ENCODE peak calls at places on chromosome 2, in six cellular contexts. M, D, O, L, J and W are unnamed samples.
A peak's percentile ranks its signal among the peaks of the same experiment; 100 is the strongest.

GRCh38 chr2:168632733-168633132 is 169.7 kb upstream of the NOSTRIN start:
- DNase-seq in M (peak; percentile 43), D (no peak), O (peak; percentile 84), L (no peak), J (no peak), W (no peak)

GRCh38 chr2:200590090-200590489 is 4.3 kb downstream of the AOX1 start:
- DNase-seq in M (no peak), D (peak; percentile 83), O (peak; percentile 48), L (no peak), J (peak; percentile 55), W (peak; percentile 85)

GRCh38 chr2:218369374-218369773 is 12.7 kb upstream of the SLC11A1 start:
- DNase-seq in M (no peak), D (no peak), O (peak; percentile 15), L (no peak), J (peak; percentile 45), W (no peak)

GRCh38 chr2:206443735-206444527 is 599 bp downstream of the ADAM23 start:
- DNase-seq in M (peak; percentile 85), D (no peak), O (peak; percentile 25), L (peak; percentile 32), J (no peak), W (no peak)

GRCh38 chr2:242053921-242054320 is 184.4 kb downstream of the RTP5 start:
- DNase-seq in M (no peak), D (no peak), O (no peak), L (no peak), J (peak; percentile 20), W (no peak)

GRCh38 chr2:160220545-160221009 is 20.5 kb upstream of the ITGB6 start:
- DNase-seq in M (no peak), D (no peak), O (no peak), L (no peak), J (no peak), W (no peak)

GRCh38 chr2:186862869-186863709 is 14.1 kb upstream of the ZSWIM2 start:
- DNase-seq in M (peak; percentile 34), D (no peak), O (peak; percentile 72), L (peak; percentile 11), J (no peak), W (no peak)

GRCh38 chr2:230942920-230943896 is 18.2 kb upstream of the GPR55 start:
- DNase-seq in M (no peak), D (no peak), O (no peak), L (no peak), J (peak; percentile 64), W (no peak)

GRCh38 chr2:132876745-132877391 is 206.9 kb upstream of the LYPD1 start:
- DNase-seq in M (no peak), D (no peak), O (peak; percentile 5), L (no peak), J (no peak), W (no peak)

GRCh38 chr2:171590116-171590515 is 67.8 kb downstream of the CYBRD1 start:
- DNase-seq in M (no peak), D (no peak), O (no peak), L (no peak), J (no peak), W (no peak)

GRCh38 chr2:237592425-237592980 is 2.0 kb upstream of the RAB17 start:
- DNase-seq in M (no peak), D (no peak), O (no peak), L (no peak), J (peak; percentile 38), W (no peak)

GRCh38 chr2:43212216-43212828 is 14.1 kb downstream of the ZFP36L2 start:
- DNase-seq in M (no peak), D (no peak), O (no peak), L (no peak), J (peak; percentile 45), W (no peak)
- H3K4me1 ChIP-seq in M (no peaks in the 10 kb centered on the region), D (no peaks in the 10 kb centered on the region), O (peaks cover 8% of the 10 kb centered on the region), L (peaks cover 6% of the 10 kb centered on the region), J (no peaks in the 10 kb centered on the region), W (no peaks in the 10 kb centered on the region)

GRCh38 chr2:37779123-37779522 is 107.7 kb upstream of the CDC42EP3 start:
- DNase-seq in M (no peak), D (no peak), O (peak; percentile 42), L (no peak), J (no peak), W (no peak)
- H3K4me1 ChIP-seq in M (peaks cover 44% of the 10 kb centered on the region), D (no peaks in the 10 kb centered on the region), O (peaks cover 50% of the 10 kb centered on the region), L (peaks cover 5% of the 10 kb centered on the region), J (peaks cover 10% of the 10 kb centered on the region), W (peaks cover 5% of the 10 kb centered on the region)

GRCh38 chr2:239311132-239312040 is 89.4 kb downstream of the HDAC4 start:
- DNase-seq in M (no peak), D (peak; percentile 61), O (peak; percentile 55), L (no peak), J (no peak), W (peak; percentile 42)
- H3K4me1 ChIP-seq in M (peaks cover 75% of the 10 kb centered on the region), D (no peaks in the 10 kb centered on the region), O (peaks cover 18% of the 10 kb centered on the region), L (peaks cover 8% of the 10 kb centered on the region), J (no peaks in the 10 kb centered on the region), W (no peaks in the 10 kb centered on the region)

GRCh38 chr2:54995553-54995952 is 54.7 kb downstream of the RTN4 start:
- DNase-seq in M (no peak), D (no peak), O (no peak), L (no peak), J (no peak), W (no peak)
- H3K4me1 ChIP-seq in M (peaks cover 21% of the 10 kb centered on the region), D (no peaks in the 10 kb centered on the region), O (peaks cover 4% of the 10 kb centered on the region), L (no peaks in the 10 kb centered on the region), J (peaks cover 4% of the 10 kb centered on the region), W (peaks cover 20% of the 10 kb centered on the region)

GRCh38 chr2:75606851-75607798 is 39.5 kb upstream of the MRPL19 start:
- DNase-seq in M (no peak), D (no peak), O (no peak), L (no peak), J (no peak), W (no peak)
- H3K4me1 ChIP-seq in M (peaks cover 11% of the 10 kb centered on the region), D (no peaks in the 10 kb centered on the region), O (peaks cover 21% of the 10 kb centered on the region), L (peaks cover 4% of the 10 kb centered on the region), J (no peaks in the 10 kb centered on the region), W (no peaks in the 10 kb centered on the region)

GRCh38 chr2:136242687-136243277 is 124.8 kb upstream of the CXCR4 start:
- DNase-seq in M (no peak), D (no peak), O (no peak), L (no peak), J (no peak), W (no peak)
- H3K4me1 ChIP-seq in M (peaks cover 9% of the 10 kb centered on the region), D (no peaks in the 10 kb centered on the region), O (no peaks in the 10 kb centered on the region), L (no peaks in the 10 kb centered on the region), J (no peaks in the 10 kb centered on the region), W (no peaks in the 10 kb centered on the region)